ENCODE peak calls at places on chromosomes 3 and 15, in seven cellular contexts. K is A549, E is SK-N-SH, B is WTC11, C is IMR-90, S is HepG2, N is GM12878. P is an unnamed sample.

GRCh38 chr3:131142580-131142979 is 115.9 kb downstream of the NEK11 start:
- DNase-seq in K (no peak), E (no peak), B (no peak), C (peak), S (no peak), N (no peak), P (no peak)

GRCh38 chr3:4271834-4272233 is 31.3 kb upstream of the SETMAR start:
- DNase-seq in K (peak), E (peak), B (no peak), C (peak), S (peak), N (no peak), P (peak)

GRCh38 chr15:76059320-76060097 is at the start of gene TMEM266:
- DNase-seq in K (peak), E (peak), B (peak), C (peak), S (no peak), N (no peak), P (peak)

GRCh38 chr3:81734742-81735141 is 26.7 kb downstream of the GBE1 start:
- DNase-seq in K (no peak), E (no peak), B (no peak), C (no peak), S (no peak), N (no peak), P (no peak)

GRCh38 chr3:15501126-15501525 is 20.4 kb downstream of the COLQ start:
- DNase-seq in K (no peak), E (peak), B (no peak), C (no peak), S (no peak), N (no peak), P (no peak)

GRCh38 chr15:68389041-68389930 is 42.7 kb downstream of the ITGA11 start:
- DNase-seq in K (no peak), E (no peak), B (peak), C (no peak), S (no peak), N (no peak), P (no peak)

GRCh38 chr3:38853021-38853420 is 37.0 kb upstream of the SCN10A start:
- DNase-seq in K (no peak), E (no peak), B (no peak), C (peak), S (no peak), N (no peak), P (no peak)

GRCh38 chr3:52238193-52238760 is 681 bp downstream of the TWF2 start:
- DNase-seq in K (peak), E (no peak), B (no peak), C (peak), S (peak), N (no peak), P (no peak)

GRCh38 chr3:80308637-80309036 is 540.8 kb upstream of the ROBO1 start:
- DNase-seq in K (no peak), E (no peak), B (no peak), C (no peak), S (no peak), N (no peak), P (no peak)

GRCh38 chr15:101087172-101087769 is 164.6 kb downstream of the CHSY1 start:
- DNase-seq in K (no peak), E (no peak), B (no peak), C (no peak), S (no peak), N (no peak), P (no peak)

GRCh38 chr3:27607370-27607769 is 114.8 kb downstream of the EOMES start:
- DNase-seq in K (peak), E (no peak), B (peak), C (no peak), S (no peak), N (no peak), P (no peak)

GRCh38 chr3:188244395-188244861 is 90.5 kb downstream of the LPP start:
- DNase-seq in K (peak), E (no peak), B (no peak), C (peak), S (no peak), N (no peak), P (no peak)

GRCh38 chr15:68894208-68894607 is 36.1 kb upstream of the SPESP1 start:
- DNase-seq in K (no peak), E (no peak), B (no peak), C (no peak), S (no peak), N (no peak), P (no peak)

GRCh38 chr15:46242935-46243334 is 608.1 kb downstream of the SQOR start:
- DNase-seq in K (no peak), E (peak), B (no peak), C (no peak), S (no peak), N (no peak), P (no peak)

GRCh38 chr3:88002448-88002847 is 56.4 kb downstream of the CGGBP1 start:
- DNase-seq in K (no peak), E (no peak), B (no peak), C (no peak), S (no peak), N (no peak), P (no peak)

GRCh38 chr3:163779396-163780344 is 1298.6 kb downstream of the SI start:
- DNase-seq in K (no peak), E (no peak), B (peak), C (no peak), S (peak), N (no peak), P (no peak)

DNA sequence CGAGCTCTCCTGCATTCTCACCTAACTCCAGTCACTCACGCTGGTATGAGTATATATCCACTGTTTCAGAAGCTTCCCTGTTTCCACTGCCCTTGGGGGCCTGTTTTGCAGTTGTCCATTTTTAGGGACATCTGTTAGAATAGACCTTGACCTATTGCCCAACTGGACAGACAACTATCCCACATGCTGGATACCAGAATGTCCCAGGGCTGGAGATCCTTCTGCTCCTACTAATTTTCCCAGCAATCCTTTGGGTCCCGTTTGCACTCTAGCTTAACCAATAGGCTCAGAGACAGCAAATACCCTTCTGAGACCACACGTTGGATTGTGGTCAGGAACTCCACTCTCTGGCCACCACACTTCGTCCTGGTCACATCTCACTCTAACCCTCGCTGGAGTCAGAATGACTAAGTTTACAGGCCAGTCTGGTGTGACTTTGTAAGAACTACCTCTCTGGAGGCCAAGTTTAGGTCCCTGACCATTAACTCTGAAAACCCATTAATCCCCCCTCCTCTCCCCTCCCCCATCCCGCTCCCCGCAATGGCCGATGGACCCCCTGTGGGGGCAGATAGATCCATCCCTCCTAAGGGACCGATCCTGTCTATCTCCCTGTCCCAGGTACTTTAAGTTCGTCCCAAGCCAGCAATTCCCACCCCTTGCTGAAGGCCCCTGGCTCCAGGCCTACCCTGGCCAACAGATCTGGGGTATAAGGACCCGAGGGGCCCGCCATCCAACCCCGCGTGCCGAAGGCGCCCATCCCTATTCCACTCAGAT is 35.5 kb downstream of the HMCES start:
- DNase-seq in K (peak), E (peak), B (peak), C (peak), S (peak), N (no peak), P (no peak)
- TF ChIP-seq USF2 in K (no peak), E (no peak), B (no peak), C (no peak), S (no peak), N (no peak), P (no peak)

GRCh38 chr3:169264711-169265110 is 398.8 kb downstream of the MECOM start:
- DNase-seq in K (no peak), E (peak), B (no peak), C (peak), S (no peak), N (no peak), P (no peak)
- TF ChIP-seq USF2 in K (no peak), E (no peak), B (no peak), C (no peak), S (no peak), N (no peak), P (no peak)

DNA sequence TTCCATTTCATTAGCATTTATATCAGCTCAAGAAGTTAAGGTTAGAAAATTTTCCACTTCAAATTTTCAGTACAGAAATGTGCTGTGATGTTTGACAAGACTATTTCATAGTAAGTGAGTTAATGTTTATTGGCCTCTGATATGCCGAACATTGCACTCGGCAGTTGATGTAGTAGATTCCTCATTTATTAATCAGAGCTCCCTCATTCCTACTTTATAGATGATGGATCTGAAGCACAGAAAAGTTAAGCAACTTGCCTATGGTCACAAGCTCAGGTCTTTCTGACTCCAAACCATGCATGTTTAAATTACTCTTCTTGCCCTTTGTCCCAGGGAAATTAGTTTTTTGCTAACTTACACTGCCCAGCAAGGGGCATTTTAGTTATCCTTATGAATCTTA is 92.0 kb downstream of the ATG7 start:
- DNase-seq in K (no peak), E (no peak), B (no peak), C (peak), S (no peak), N (no peak), P (no peak)
- TF ChIP-seq USF2 in K (no peak), E (no peak), B (no peak), C (no peak), S (no peak), N (no peak), P (no peak)

DNA sequence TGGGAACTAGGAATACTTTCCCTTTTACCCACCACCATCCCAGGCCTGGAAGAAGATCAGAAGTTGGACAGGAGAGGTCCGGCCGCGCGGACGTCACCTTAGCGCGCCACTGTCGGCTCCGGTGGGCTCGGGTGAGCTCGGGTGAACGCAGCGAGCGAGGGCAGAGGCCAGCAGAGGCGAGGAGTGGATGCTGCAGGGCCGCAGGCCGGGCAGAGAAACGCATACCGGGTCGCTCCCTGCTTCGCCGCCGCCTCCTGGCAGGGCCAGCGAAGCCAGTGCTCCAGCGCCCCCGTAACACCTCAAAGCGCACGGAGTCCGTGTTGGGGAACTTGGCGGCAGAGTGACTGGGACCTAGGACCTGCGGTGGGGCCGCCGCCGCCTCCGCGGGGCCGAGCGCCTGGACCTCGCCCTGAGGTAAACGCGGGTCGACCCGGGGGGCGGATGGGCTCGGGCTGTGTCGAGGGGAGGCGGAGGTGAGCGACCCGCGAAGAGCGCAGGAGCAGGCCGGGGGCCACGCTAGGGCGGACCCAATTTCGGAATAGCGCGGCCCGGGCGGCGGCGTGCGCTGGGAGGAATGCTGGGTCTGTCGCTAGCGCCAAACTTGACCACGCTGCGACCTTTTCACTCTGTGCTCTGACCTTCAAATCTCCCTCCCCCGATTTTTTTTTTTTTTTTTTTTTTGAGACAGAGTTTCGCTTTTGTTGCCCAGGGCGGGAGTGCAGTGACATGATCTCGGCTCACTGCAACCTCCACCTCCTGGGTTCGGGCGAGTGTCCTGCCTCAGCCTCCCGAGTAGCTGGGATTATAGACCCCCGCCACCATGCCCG is 1.6 kb downstream of the CYP11A1 start:
- DNase-seq in K (no peak), E (no peak), B (peak), C (peak), S (peak), N (no peak), P (no peak)
- TF ChIP-seq USF2 in K (no peak), E (no peak), B (no peak), C (no peak), S (no peak), N (no peak), P (no peak)

DNA sequence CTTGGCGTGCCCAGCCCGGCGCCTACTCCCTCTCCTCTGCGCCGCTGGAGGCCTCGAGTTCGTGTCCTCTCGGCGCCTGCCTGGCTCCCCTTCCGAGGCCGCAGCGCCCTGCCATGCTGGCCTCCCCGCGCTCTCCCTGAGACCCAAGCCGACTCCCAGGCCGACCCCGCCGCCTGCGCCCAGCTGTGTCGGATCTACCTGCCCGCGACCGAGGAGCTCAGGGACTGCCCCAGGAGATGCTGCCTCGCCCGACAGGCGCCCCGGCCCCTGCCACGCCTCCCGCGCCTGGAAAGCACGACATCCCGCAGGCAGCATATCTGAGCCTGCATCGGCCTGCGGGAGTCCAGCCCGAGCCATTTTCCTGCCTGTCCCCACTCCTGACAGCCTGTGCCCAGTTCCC is 16.1 kb downstream of the PAQR9 start:
- DNase-seq in K (no peak), E (peak), B (peak), C (no peak), S (no peak), N (no peak), P (no peak)
- TF ChIP-seq USF2 in K (no peak), E (no peak), B (no peak), C (no peak), S (no peak), N (no peak), P (no peak)

GRCh38 chr15:53982281-53982680 is 4.0 kb downstream of the UNC13C start:
- DNase-seq in K (no peak), E (no peak), B (no peak), C (no peak), S (no peak), N (no peak), P (no peak)
- TF ChIP-seq USF2 in K (no peak), E (no peak), B (no peak), C (no peak), S (no peak), N (no peak), P (no peak)

GRCh38 chr3:183613366-183614293 is 21.8 kb upstream of the KLHL24 start:
- DNase-seq in K (no peak), E (no peak), B (no peak), C (no peak), S (no peak), N (no peak), P (no peak)
- TF ChIP-seq USF2 in K (no peak), E (no peak), B (no peak), C (no peak), S (no peak), N (no peak), P (no peak)

DNA sequence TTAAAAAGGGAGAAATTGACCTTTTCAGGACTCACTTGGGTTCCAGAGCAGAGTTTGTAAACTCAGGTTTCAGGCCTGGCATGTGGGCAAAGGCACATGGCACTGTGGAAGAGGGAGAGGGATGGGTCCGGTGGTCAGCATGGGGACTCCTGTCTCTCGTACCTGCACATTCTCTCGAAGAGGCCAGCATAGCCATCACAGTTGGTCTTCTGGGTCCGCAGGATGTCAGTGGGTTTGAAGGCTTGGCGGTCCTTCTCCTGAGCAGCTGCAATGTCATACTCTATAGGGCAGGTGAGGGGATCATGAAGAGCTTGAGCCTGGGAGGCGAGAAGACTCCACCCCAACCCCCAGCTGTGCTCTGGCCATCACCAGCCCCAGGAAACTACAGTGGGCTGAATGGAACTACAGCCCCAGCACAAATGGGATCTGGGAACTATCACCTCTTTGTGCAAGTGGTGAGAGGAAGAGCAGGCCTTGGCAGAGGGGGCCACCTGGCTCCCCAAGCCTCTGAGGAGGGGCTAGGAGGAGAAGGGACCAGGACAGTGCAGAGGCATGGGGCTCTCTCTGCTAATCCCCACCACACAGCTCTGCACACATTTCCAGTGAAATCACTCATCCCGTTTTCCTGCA is 31.7 kb downstream of the KY start:
- DNase-seq in K (no peak), E (no peak), B (no peak), C (no peak), S (no peak), N (no peak), P (no peak)
- TF ChIP-seq USF2 in K (no peak), E (no peak), B (no peak), C (no peak), S (no peak), N (no peak), P (no peak)

P was measured in K562.